ENCODE peak calls at places on chromosomes 4 and X, in five cellular contexts. One of them, this sample, is unnamed.

GRCh38 chr4:10164877-10165283 is 48.3 kb upstream of the WDR1 start:
- DNase-seq in HepG2: peak
- DNase-seq in K562: peak
- DNase-seq in endothelial cell of umbilical vein: peak
- DNase-seq in A549: peak
- DNase-seq in this sample: peak

GRCh38 chrX:39971760-39972159 is 126.0 kb downstream of the BCOR start:
- DNase-seq in HepG2: no peak
- DNase-seq in K562: no peak
- DNase-seq in endothelial cell of umbilical vein: no peak
- DNase-seq in A549: no peak
- DNase-seq in this sample: no peak

GRCh38 chr4:8191136-8191747 is 7.8 kb upstream of the SH3TC1 start:
- DNase-seq in HepG2: peak
- DNase-seq in K562: peak
- DNase-seq in endothelial cell of umbilical vein: peak
- DNase-seq in A549: no peak
- DNase-seq in this sample: peak

GRCh38 chr4:85995361-85995760 is 364.5 kb downstream of the MAPK10 start:
- DNase-seq in HepG2: no peak
- DNase-seq in K562: no peak
- DNase-seq in endothelial cell of umbilical vein: no peak
- DNase-seq in A549: no peak
- DNase-seq in this sample: peak

GRCh38 chrX:145099204-145099603 is 148.1 kb upstream of the SPANXN1 start:
- DNase-seq in HepG2: no peak
- DNase-seq in K562: no peak
- DNase-seq in endothelial cell of umbilical vein: no peak
- DNase-seq in A549: no peak
- DNase-seq in this sample: no peak

GRCh38 chr4:2075987-2076907 is 17.1 kb downstream of the NAT8L start:
- DNase-seq in HepG2: peak
- DNase-seq in K562: no peak
- DNase-seq in endothelial cell of umbilical vein: no peak
- DNase-seq in A549: no peak
- DNase-seq in this sample: no peak

GRCh38 chr4:23097251-23097650 is 404.5 kb downstream of the GBA3 start:
- DNase-seq in HepG2: no peak
- DNase-seq in K562: no peak
- DNase-seq in endothelial cell of umbilical vein: no peak
- DNase-seq in A549: no peak
- DNase-seq in this sample: peak

GRCh38 chr4:17280266-17280665 is 231.6 kb downstream of the QDPR start:
- DNase-seq in HepG2: no peak
- DNase-seq in K562: no peak
- DNase-seq in endothelial cell of umbilical vein: no peak
- DNase-seq in A549: no peak
- DNase-seq in this sample: no peak

GRCh38 chr4:165700855-165701254 is 172.2 kb upstream of the TLL1 start:
- DNase-seq in HepG2: peak
- DNase-seq in K562: no peak
- DNase-seq in endothelial cell of umbilical vein: no peak
- DNase-seq in A549: no peak
- DNase-seq in this sample: no peak

GRCh38 chr4:40316333-40316781 is 18.8 kb upstream of the CHRNA9 start:
- DNase-seq in HepG2: no peak
- DNase-seq in K562: no peak
- DNase-seq in endothelial cell of umbilical vein: peak
- DNase-seq in A549: no peak
- DNase-seq in this sample: peak

GRCh38 chr4:158159054-158159717 is 13.6 kb downstream of the GASK1B start:
- DNase-seq in HepG2: no peak
- DNase-seq in K562: no peak
- DNase-seq in endothelial cell of umbilical vein: peak
- DNase-seq in A549: no peak
- DNase-seq in this sample: no peak

GRCh38 chr4:179692251-179692650 is 2250.0 kb upstream of the AGA start:
- DNase-seq in HepG2: no peak
- DNase-seq in K562: no peak
- DNase-seq in endothelial cell of umbilical vein: no peak
- DNase-seq in A549: no peak
- DNase-seq in this sample: no peak

GRCh38 chrX:18348047-18348446 is 6.4 kb downstream of the SCML2 start:
- DNase-seq in HepG2: no peak
- DNase-seq in K562: no peak
- DNase-seq in endothelial cell of umbilical vein: no peak
- DNase-seq in A549: no peak
- DNase-seq in this sample: no peak
- TF ChIP-seq MYC in HepG2: no peak
- TF ChIP-seq MYC in K562: no peak
- TF ChIP-seq MYC in endothelial cell of umbilical vein: no peak
- TF ChIP-seq MYC in A549: no peak
- TF ChIP-seq MYC in this sample: no peak

DNA sequence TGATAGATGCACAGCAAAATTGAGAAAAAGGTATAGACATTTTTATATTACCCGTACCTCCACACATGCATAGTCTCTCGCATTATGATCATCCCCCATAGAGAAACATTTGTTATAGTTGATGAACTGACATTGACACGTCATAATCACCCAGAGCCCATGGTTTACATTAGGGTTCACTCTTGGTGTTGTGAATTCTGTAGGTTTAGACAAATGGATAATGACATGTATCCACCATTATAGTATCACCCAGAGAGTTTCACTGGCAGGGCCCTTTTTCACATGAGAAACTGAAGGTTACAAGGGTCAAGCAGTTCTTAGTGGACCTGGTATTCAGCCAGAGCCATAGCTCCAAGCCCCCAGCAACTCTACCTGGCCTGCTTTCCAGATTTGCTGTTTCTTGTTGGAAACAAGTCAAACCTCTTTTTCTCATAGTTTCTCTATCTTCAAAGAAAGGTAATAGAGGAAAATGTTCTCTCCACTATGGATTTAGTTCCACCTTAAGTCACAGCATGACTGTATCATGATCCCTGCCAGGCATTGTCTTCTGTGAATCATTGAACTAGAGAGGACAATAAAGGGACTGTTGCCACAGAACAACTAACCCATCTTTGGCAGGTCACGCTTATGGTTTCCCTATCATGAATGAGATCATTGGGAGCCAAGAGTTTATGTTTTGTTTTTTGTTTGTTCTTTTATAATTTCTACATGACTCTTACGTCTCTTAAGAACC is 64.0 kb downstream of the HHIP start:
- DNase-seq in HepG2: no peak
- DNase-seq in K562: no peak
- DNase-seq in endothelial cell of umbilical vein: peak
- DNase-seq in A549: peak
- DNase-seq in this sample: no peak
- TF ChIP-seq MYC in HepG2: no peak
- TF ChIP-seq MYC in K562: no peak
- TF ChIP-seq MYC in endothelial cell of umbilical vein: no peak
- TF ChIP-seq MYC in A549: no peak
- TF ChIP-seq MYC in this sample: no peak

GRCh38 chrX:70421618-70422017 is 1.5 kb upstream of the GDPD2 start:
- DNase-seq in HepG2: no peak
- DNase-seq in K562: no peak
- DNase-seq in endothelial cell of umbilical vein: peak
- DNase-seq in A549: no peak
- DNase-seq in this sample: no peak
- TF ChIP-seq MYC in HepG2: no peak
- TF ChIP-seq MYC in K562: no peak
- TF ChIP-seq MYC in endothelial cell of umbilical vein: no peak
- TF ChIP-seq MYC in A549: no peak
- TF ChIP-seq MYC in this sample: no peak

GRCh38 chrX:149003863-149004660 is 501.0 kb downstream of the IDS start:
- DNase-seq in HepG2: no peak
- DNase-seq in K562: no peak
- DNase-seq in endothelial cell of umbilical vein: no peak
- DNase-seq in A549: no peak
- DNase-seq in this sample: peak
- TF ChIP-seq MYC in HepG2: no peak
- TF ChIP-seq MYC in K562: no peak
- TF ChIP-seq MYC in endothelial cell of umbilical vein: no peak
- TF ChIP-seq MYC in A549: no peak
- TF ChIP-seq MYC in this sample: no peak

DNA sequence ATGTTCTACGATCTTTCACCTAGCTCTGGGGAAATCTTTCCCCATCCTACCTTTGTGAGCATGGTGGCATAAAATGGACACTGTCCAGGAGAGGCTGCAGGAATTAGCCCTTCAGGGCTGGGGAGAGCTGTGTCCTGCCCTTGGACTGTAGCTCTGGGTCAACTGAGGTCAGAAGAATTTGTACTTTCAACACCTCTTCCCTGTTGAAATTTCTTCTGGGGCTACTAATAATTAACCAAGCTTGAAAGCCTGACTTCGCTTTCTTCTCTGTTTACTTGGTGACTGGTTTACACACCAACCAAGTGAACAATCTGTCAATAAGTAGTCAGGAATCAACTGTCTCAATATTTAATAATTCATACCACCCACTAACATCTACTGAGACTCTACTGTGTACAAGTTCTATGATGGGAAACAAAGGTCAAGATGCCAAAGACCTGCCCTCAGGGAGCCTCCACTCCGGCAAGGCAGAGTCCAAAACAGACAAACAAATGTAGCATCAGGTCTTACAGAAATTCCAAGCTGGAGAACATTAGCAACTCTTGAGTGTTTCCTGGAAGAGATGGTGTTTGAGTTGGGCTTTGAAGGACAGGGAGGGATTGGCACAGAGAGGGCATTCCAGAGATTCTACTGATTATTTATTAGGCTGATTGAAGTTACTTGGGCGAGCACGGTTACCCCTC is 113.1 kb downstream of the ENPP6 start:
- DNase-seq in HepG2: peak
- DNase-seq in K562: no peak
- DNase-seq in endothelial cell of umbilical vein: no peak
- DNase-seq in A549: peak
- DNase-seq in this sample: no peak
- TF ChIP-seq MYC in HepG2: no peak
- TF ChIP-seq MYC in K562: no peak
- TF ChIP-seq MYC in endothelial cell of umbilical vein: no peak
- TF ChIP-seq MYC in A549: no peak
- TF ChIP-seq MYC in this sample: no peak

DNA sequence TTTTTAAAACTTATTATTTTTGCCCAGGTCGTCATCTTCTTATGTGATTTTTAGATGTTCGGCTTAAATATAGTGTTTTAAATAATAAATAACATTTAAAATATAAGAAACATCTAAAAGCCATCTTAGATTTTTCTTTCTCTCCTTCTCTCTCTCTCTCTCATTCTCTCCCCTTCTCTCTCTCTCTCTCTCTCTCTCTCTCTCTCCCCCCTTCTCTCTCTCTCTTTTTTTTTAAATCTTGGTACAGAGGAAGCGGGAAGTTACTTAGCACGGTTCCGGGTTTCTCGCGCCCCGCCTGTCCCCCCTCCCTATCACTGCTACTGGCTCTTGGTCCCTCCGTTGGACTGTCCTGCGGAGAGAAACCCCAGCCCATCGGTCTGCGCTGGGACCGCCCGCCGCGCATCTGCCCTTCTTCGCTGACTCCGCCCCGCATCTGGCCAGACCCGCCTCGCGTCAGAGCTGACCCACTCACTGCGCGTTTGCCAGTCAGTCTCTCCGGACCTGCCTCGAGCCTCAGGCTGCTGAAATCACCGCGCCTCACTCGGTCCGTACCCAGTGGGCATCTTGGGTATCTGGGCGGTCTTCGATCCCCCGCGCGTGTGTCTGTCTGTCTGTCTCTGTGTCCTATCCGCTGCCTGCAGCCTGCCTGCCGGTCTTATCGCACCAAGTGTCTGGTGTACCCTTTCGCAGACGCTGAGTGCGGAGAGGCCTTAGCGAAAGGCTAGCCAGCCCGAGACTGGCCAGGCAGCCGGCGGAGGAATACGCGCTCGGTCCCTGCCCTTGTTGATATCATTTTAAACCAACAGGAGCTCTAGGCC is at the start of gene PABPC5:
- DNase-seq in HepG2: no peak
- DNase-seq in K562: no peak
- DNase-seq in endothelial cell of umbilical vein: peak
- DNase-seq in A549: no peak
- DNase-seq in this sample: no peak
- TF ChIP-seq MYC in HepG2: no peak
- TF ChIP-seq MYC in K562: no peak
- TF ChIP-seq MYC in endothelial cell of umbilical vein: no peak
- TF ChIP-seq MYC in A549: no peak
- TF ChIP-seq MYC in this sample: no peak

GRCh38 chr4:137360701-137361213 is 171.5 kb downstream of the PCDH18 start:
- DNase-seq in HepG2: no peak
- DNase-seq in K562: no peak
- DNase-seq in endothelial cell of umbilical vein: no peak
- DNase-seq in A549: no peak
- DNase-seq in this sample: no peak
- TF ChIP-seq MYC in HepG2: no peak
- TF ChIP-seq MYC in K562: no peak
- TF ChIP-seq MYC in endothelial cell of umbilical vein: no peak
- TF ChIP-seq MYC in A549: no peak
- TF ChIP-seq MYC in this sample: no peak

GRCh38 chr4:174198396-174199179 is 84.9 kb downstream of the FBXO8 start:
- DNase-seq in HepG2: no peak
- DNase-seq in K562: peak
- DNase-seq in endothelial cell of umbilical vein: peak
- DNase-seq in A549: no peak
- DNase-seq in this sample: no peak

GRCh38 chr4:174190832-174191500 is 92.5 kb downstream of the FBXO8 start:
- DNase-seq in HepG2: no peak
- DNase-seq in K562: no peak
- DNase-seq in endothelial cell of umbilical vein: no peak
- DNase-seq in A549: no peak
- DNase-seq in this sample: no peak

GRCh38 chr4:174192943-174193342 is 90.5 kb downstream of the FBXO8 start:
- DNase-seq in HepG2: no peak
- DNase-seq in K562: peak
- DNase-seq in endothelial cell of umbilical vein: no peak
- DNase-seq in A549: no peak
- DNase-seq in this sample: no peak

GRCh38 chr4:174189392-174190029 is 94.0 kb downstream of the FBXO8 start:
- DNase-seq in HepG2: no peak
- DNase-seq in K562: no peak
- DNase-seq in endothelial cell of umbilical vein: no peak
- DNase-seq in A549: no peak
- DNase-seq in this sample: no peak

GRCh38 chr4:174193438-174194015 is 89.9 kb downstream of the FBXO8 start:
- DNase-seq in HepG2: no peak
- DNase-seq in K562: no peak
- DNase-seq in endothelial cell of umbilical vein: no peak
- DNase-seq in A549: no peak
- DNase-seq in this sample: no peak
- TF ChIP-seq MYC in HepG2: no peak
- TF ChIP-seq MYC in K562: no peak
- TF ChIP-seq MYC in endothelial cell of umbilical vein: no peak
- TF ChIP-seq MYC in A549: no peak
- TF ChIP-seq MYC in this sample: no peak